ENCODE peak calls at places on chromosomes 12 and 14, in six cellular contexts. L is NB4, U is GM23248, C is fibroblast of villous mesenchyme, A is fibroblast of mammary gland, J is kidney epithelial cell. P is an unnamed sample.

GRCh38 chr14:29462271-29462670 is 465.4 kb downstream of the PRKD1 start:
- DNase-seq in L (no peak), U (no peak), C (no peak), A (no peak), J (no peak), P (no peak)

GRCh38 chr12:61694214-61694613 is 566.0 kb upstream of the USP15 start:
- DNase-seq in L (no peak), U (no peak), C (no peak), A (no peak), J (no peak), P (no peak)

GRCh38 chr12:89234324-89235114 is 117.8 kb downstream of the DUSP6 start:
- DNase-seq in L (no peak), U (peak), C (no peak), A (no peak), J (no peak), P (no peak)

GRCh38 chr14:105087308-105087962 is 22.2 kb upstream of the GPR132 start:
- DNase-seq in L (no peak), U (peak), C (peak), A (peak), J (no peak), P (no peak)

GRCh38 chr14:58587271-58587670 is 50.5 kb upstream of the DACT1 start:
- DNase-seq in L (no peak), U (peak), C (peak), A (peak), J (no peak), P (no peak)

GRCh38 chr14:23359167-23359626 is 5.8 kb downstream of the EFS start:
- DNase-seq in L (no peak), U (no peak), C (no peak), A (no peak), J (no peak), P (no peak)

GRCh38 chr14:54606178-54606577 is 39.2 kb downstream of the SAMD4A start:
- DNase-seq in L (no peak), U (peak), C (peak), A (no peak), J (no peak), P (no peak)

GRCh38 chr12:8644345-8645248 is 18.0 kb downstream of the MFAP5 start:
- DNase-seq in L (peak), U (peak), C (no peak), A (peak), J (no peak), P (no peak)

GRCh38 chr14:90522585-90523191 is 125.9 kb downstream of the CALM1 start:
- DNase-seq in L (peak), U (peak), C (peak), A (peak), J (peak), P (no peak)

GRCh38 chr14:65107200-65107599 is 4.9 kb upstream of the MAX start:
- DNase-seq in L (no peak), U (no peak), C (no peak), A (no peak), J (no peak), P (no peak)

GRCh38 chr12:126064028-126064427 is 998.8 kb downstream of the AACS start:
- DNase-seq in L (no peak), U (no peak), C (no peak), A (no peak), J (no peak), P (no peak)

GRCh38 chr12:71694099-71694820 is 8.4 kb downstream of the TMEM19 start:
- DNase-seq in L (no peak), U (peak), C (no peak), A (no peak), J (no peak), P (no peak)

GRCh38 chr12:26047401-26048226 is 77.2 kb downstream of the BHLHE41 start:
- DNase-seq in L (no peak), U (no peak), C (no peak), A (no peak), J (no peak), P (no peak)

GRCh38 chr14:71733210-71733883 is 198.9 kb upstream of the RGS6 start:
- DNase-seq in L (no peak), U (peak), C (peak), A (peak), J (no peak), P (peak)

DNA sequence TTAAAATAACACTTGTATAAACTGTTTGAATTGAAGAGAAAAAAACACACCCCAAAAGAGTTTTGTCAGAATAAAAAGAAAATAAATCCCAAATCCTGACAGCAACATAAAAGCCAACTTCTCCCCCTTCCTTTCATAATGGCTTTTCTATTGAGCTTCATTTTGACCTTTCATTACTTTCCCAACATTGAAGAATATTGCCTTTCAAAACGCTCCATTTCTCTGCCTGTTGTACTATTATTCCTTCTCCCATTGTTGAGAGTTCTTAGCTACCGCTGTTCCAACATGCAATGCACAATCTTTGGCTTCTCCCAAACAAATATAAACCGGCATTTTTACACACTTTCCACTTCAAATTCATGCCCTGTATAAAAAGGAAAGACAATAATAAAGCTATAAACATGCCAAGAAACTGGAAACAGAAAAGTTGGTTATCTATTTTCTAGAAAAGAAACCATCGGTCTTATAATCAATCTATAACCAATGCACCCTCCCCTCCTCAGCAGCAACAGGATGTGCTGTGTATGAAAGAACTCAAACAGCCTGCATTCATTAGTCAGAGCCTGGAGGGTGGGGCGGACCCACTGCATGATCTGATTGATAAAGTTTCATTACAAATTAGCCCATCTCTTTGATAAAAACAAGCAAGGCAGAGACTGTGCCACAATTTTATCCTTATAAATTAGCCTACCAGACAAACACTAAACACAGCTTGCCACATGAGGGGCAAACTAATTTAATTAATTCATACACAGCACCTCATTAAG is 448.3 kb downstream of the BCAT1 start:
- DNase-seq in L (no peak), U (peak), C (peak), A (peak), J (no peak), P (no peak)
- H3K4me3 ChIP-seq in L (no peak), U (no peak), C (no peak), A (no peak), J (no peak), P (no peak)

GRCh38 chr12:114415525-114415868 is 9.6 kb upstream of the TBX5 start:
- DNase-seq in L (no peak), U (no peak), C (no peak), A (no peak), J (no peak), P (no peak)

GRCh38 chr12:114414031-114414865 is 8.3 kb upstream of the TBX5 start:
- DNase-seq in L (no peak), U (peak), C (peak), A (no peak), J (no peak), P (no peak)

GRCh38 chr12:114416028-114416427 is 10.1 kb upstream of the TBX5 start:
- DNase-seq in L (no peak), U (no peak), C (no peak), A (no peak), J (no peak), P (no peak)

GRCh38 chr12:114412825-114413749 is 7.1 kb upstream of the TBX5 start:
- DNase-seq in L (no peak), U (peak), C (no peak), A (no peak), J (no peak), P (no peak)

DNA sequence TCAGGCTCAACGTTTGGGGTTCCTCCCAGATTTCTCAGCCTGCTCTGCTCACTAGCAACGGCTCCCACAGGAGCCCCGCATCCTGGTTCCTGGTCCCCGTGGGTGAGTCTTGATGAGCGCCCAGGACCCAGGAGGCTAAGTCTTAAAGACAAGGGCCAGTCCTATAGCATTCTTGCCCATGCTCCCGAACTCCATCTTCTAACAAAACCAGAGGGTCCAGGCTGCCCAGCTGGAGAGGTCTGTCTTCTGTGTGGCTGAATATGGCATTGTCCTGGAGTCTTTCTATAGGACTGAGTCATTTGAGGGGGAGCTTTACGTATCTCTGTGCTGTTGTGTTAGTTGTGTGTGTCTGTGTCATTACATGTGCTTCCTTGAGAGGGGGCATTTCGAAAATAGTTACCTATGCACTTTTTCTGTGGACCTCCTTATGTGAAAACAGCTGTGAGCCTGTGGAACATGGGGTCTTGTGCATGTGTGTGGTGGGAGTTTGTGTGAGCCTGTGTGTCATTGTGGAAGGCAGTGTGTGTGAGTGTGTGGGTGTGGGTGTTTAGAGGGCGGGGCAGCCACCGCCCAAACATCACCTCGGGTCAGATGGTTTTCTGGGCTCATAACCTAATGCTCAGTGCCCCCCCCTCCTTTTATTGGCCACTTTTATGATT is 9.1 kb upstream of the TBX5 start:
- DNase-seq in L (no peak), U (peak), C (no peak), A (peak), J (no peak), P (no peak)
- H3K4me3 ChIP-seq in L (no peak), U (peak), C (no peak), A (no peak), J (no peak), P (no peak)

GRCh38 chr14:99794156-99794780 is 1.1 kb downstream of the EML1 start:
- DNase-seq in L (no peak), U (peak), C (no peak), A (no peak), J (no peak), P (no peak)
- H3K4me3 ChIP-seq in L (no peak), U (peak), C (peak), A (peak), J (peak), P (peak)

GRCh38 chr12:95755236-95755865 is 35.2 kb downstream of the NTN4 start:
- DNase-seq in L (no peak), U (no peak), C (peak), A (no peak), J (no peak), P (no peak)
- H3K4me3 ChIP-seq in L (no peak), U (no peak), C (no peak), A (no peak), J (no peak), P (no peak)

GRCh38 chr14:69673578-69674305 is 62.3 kb downstream of the SUSD6 start:
- DNase-seq in L (no peak), U (no peak), C (no peak), A (no peak), J (no peak), P (no peak)

GRCh38 chr14:69673099-69673498 is 61.7 kb downstream of the SUSD6 start:
- DNase-seq in L (no peak), U (no peak), C (no peak), A (no peak), J (no peak), P (no peak)

GRCh38 chr14:69675246-69675583 is 63.8 kb downstream of the SUSD6 start:
- DNase-seq in L (no peak), U (peak), C (no peak), A (no peak), J (no peak), P (no peak)

GRCh38 chr14:69675877-69676416 is 64.6 kb downstream of the SUSD6 start:
- DNase-seq in L (no peak), U (no peak), C (no peak), A (no peak), J (no peak), P (no peak)

GRCh38 chr14:69674546-69675245 is 63.3 kb downstream of the SUSD6 start:
- DNase-seq in L (no peak), U (no peak), C (no peak), A (no peak), J (no peak), P (no peak)
- H3K4me3 ChIP-seq in L (no peak), U (no peak), C (no peak), A (no peak), J (no peak), P (no peak)